ENCODE peak calls at places on chromosomes 4 and X, in seven cellular contexts. L is RPMI7951; P is neural progenitor cell; T is activated T-cell treated with anti-CD3 and anti-CD28 coated beads, Interleukin-2, amount 50 U/mL, for 1 hour; W is uterus; R is caudate nucleus; X is NCI-H1105 treated with DMSO at 0.1 percent for 48 hours. Z is an unnamed sample.

GRCh38 chr4:82044141-82044993 is 329.4 kb downstream of the HNRNPD start:
- DNase-seq in L (peak), W (peak), R (peak), X (peak), P (peak), T (no peak), Z (peak)

GRCh38 chrX:136794080-136794479 is 13.3 kb upstream of the ARHGEF6 start:
- DNase-seq in T (no peak), X (peak), R (no peak), P (no peak), W (no peak), L (no peak), Z (peak)

GRCh38 chr4:173765731-173766130 is 235.7 kb upstream of the HAND2 start:
- DNase-seq in L (no peak), P (no peak), R (no peak), T (no peak), X (no peak), W (no peak), Z (no peak)

GRCh38 chrX:153336128-153336894 is 2.4 kb downstream of the ZNF275 start:
- DNase-seq in L (no peak), R (no peak), T (no peak), W (no peak), P (no peak), X (no peak), Z (no peak)

GRCh38 chr4:45971108-45971507 is 152.7 kb downstream of the GABRG1 start:
- DNase-seq in L (no peak), P (no peak), W (no peak), R (no peak), T (no peak), X (no peak), Z (no peak)

GRCh38 chrX:1265061-1265460 is 3.6 kb upstream of the CSF2RA start:
- DNase-seq in X (no peak), T (no peak), W (no peak), L (no peak), R (no peak), P (no peak), Z (no peak)

GRCh38 chrX:41329101-41329500 is 4.9 kb upstream of the DDX3X start:
- DNase-seq in T (no peak), X (no peak), L (no peak), R (no peak), W (no peak), P (no peak), Z (no peak)

GRCh38 chr4:167290684-167291083 is 56.4 kb upstream of the SPOCK3 start:
- DNase-seq in X (peak), W (no peak), T (no peak), L (no peak), P (peak), R (no peak), Z (no peak)

GRCh38 chr4:23946307-23946706 is 56.5 kb upstream of the PPARGC1A start:
- DNase-seq in X (no peak), T (no peak), P (peak), R (no peak), L (no peak), W (no peak), Z (no peak)

GRCh38 chr4:158255727-158256324 is 45.5 kb downstream of the TMEM144 start:
- DNase-seq in R (no peak), W (no peak), L (peak), P (peak), X (peak), T (no peak), Z (peak)

GRCh38 chr4:48109413-48110263 is 24.4 kb downstream of the TXK start:
- DNase-seq in P (peak), X (peak), R (no peak), L (peak), T (no peak), W (no peak), Z (peak)

GRCh38 chr4:158656439-158656838 is 15.2 kb downstream of the C4orf46 start:
- DNase-seq in W (no peak), L (no peak), X (no peak), T (no peak), P (peak), R (no peak), Z (no peak)

GRCh38 chr4:8191136-8191747 is 7.8 kb upstream of the SH3TC1 start:
- DNase-seq in X (no peak), L (peak), W (peak), R (no peak), P (no peak), T (no peak), Z (no peak)

GRCh38 chr4:66693694-66694093 is 851.6 kb downstream of the CENPC start:
- DNase-seq in L (no peak), P (peak), W (no peak), T (no peak), R (no peak), X (no peak), Z (no peak)

GRCh38 chrX:4150259-4150658 is 436.8 kb upstream of the PRKX start:
- DNase-seq in L (no peak), T (no peak), P (no peak), X (no peak), R (no peak), W (no peak), Z (no peak)